ENCODE peak calls at places on chromosomes 11 and 22, in eight cellular contexts. One of them, this sample, is unnamed.

GRCh38 chr22:21446128-21446826 is 20.9 kb upstream of the TMEM191C start:
- DNase-seq in stimulated activated CD4-positive, alpha-beta T cell treated with anti-CD3 and anti-CD28 coated beads, Interleukin-2, amount 100 ng/mL, for 24 hours: peak
- DNase-seq in AG09319: no peak
- DNase-seq in NCI-H2171: no peak
- DNase-seq in NCI-H1930: no peak
- DNase-seq in NCI-H774: no peak
- DNase-seq in neural progenitor cell: peak
- DNase-seq in EH: no peak
- DNase-seq in this sample: peak

GRCh38 chr11:116775975-116776374 is 3.2 kb upstream of the BUD13 start:
- DNase-seq in NCI-H774: no peak
- DNase-seq in stimulated activated CD4-positive, alpha-beta T cell treated with anti-CD3 and anti-CD28 coated beads, Interleukin-2, amount 100 ng/mL, for 24 hours: no peak
- DNase-seq in NCI-H1930: no peak
- DNase-seq in NCI-H2171: no peak
- DNase-seq in neural progenitor cell: no peak
- DNase-seq in EH: no peak
- DNase-seq in AG09319: no peak
- DNase-seq in this sample: no peak

GRCh38 chr22:44665115-44665514 is 36.9 kb upstream of the PRR5 start:
- DNase-seq in AG09319: no peak
- DNase-seq in EH: no peak
- DNase-seq in NCI-H2171: no peak
- DNase-seq in NCI-H1930: no peak
- DNase-seq in NCI-H774: no peak
- DNase-seq in neural progenitor cell: peak
- DNase-seq in stimulated activated CD4-positive, alpha-beta T cell treated with anti-CD3 and anti-CD28 coated beads, Interleukin-2, amount 100 ng/mL, for 24 hours: no peak
- DNase-seq in this sample: no peak

GRCh38 chr11:64674774-64675173 is 48.2 kb downstream of the NRXN2 start:
- DNase-seq in neural progenitor cell: no peak
- DNase-seq in stimulated activated CD4-positive, alpha-beta T cell treated with anti-CD3 and anti-CD28 coated beads, Interleukin-2, amount 100 ng/mL, for 24 hours: no peak
- DNase-seq in EH: no peak
- DNase-seq in NCI-H1930: no peak
- DNase-seq in AG09319: no peak
- DNase-seq in NCI-H774: no peak
- DNase-seq in NCI-H2171: no peak
- DNase-seq in this sample: no peak

GRCh38 chr11:111878385-111878765 is 590 bp downstream of the FDXACB1 start:
- DNase-seq in EH: peak
- DNase-seq in NCI-H1930: no peak
- DNase-seq in neural progenitor cell: no peak
- DNase-seq in stimulated activated CD4-positive, alpha-beta T cell treated with anti-CD3 and anti-CD28 coated beads, Interleukin-2, amount 100 ng/mL, for 24 hours: no peak
- DNase-seq in AG09319: no peak
- DNase-seq in NCI-H2171: peak
- DNase-seq in NCI-H774: no peak
- DNase-seq in this sample: no peak

GRCh38 chr11:44609028-44609782 is 43.7 kb downstream of the CD82 start:
- DNase-seq in NCI-H2171: no peak
- DNase-seq in AG09319: no peak
- DNase-seq in NCI-H1930: no peak
- DNase-seq in neural progenitor cell: no peak
- DNase-seq in stimulated activated CD4-positive, alpha-beta T cell treated with anti-CD3 and anti-CD28 coated beads, Interleukin-2, amount 100 ng/mL, for 24 hours: no peak
- DNase-seq in EH: no peak
- DNase-seq in NCI-H774: no peak
- DNase-seq in this sample: no peak

GRCh38 chr11:19864141-19865120 is 151.8 kb downstream of the NAV2 start:
- DNase-seq in NCI-H2171: peak
- DNase-seq in neural progenitor cell: peak
- DNase-seq in AG09319: no peak
- DNase-seq in stimulated activated CD4-positive, alpha-beta T cell treated with anti-CD3 and anti-CD28 coated beads, Interleukin-2, amount 100 ng/mL, for 24 hours: no peak
- DNase-seq in NCI-H774: peak
- DNase-seq in NCI-H1930: no peak
- DNase-seq in EH: peak
- DNase-seq in this sample: no peak

GRCh38 chr22:23268139-23268712 is 87.9 kb downstream of the BCR start:
- DNase-seq in stimulated activated CD4-positive, alpha-beta T cell treated with anti-CD3 and anti-CD28 coated beads, Interleukin-2, amount 100 ng/mL, for 24 hours: no peak
- DNase-seq in neural progenitor cell: no peak
- DNase-seq in NCI-H1930: no peak
- DNase-seq in NCI-H2171: peak
- DNase-seq in NCI-H774: no peak
- DNase-seq in AG09319: no peak
- DNase-seq in EH: no peak
- DNase-seq in this sample: no peak

GRCh38 chr11:69351460-69351859 is 57.5 kb downstream of the MYEOV start:
- DNase-seq in NCI-H774: no peak
- DNase-seq in stimulated activated CD4-positive, alpha-beta T cell treated with anti-CD3 and anti-CD28 coated beads, Interleukin-2, amount 100 ng/mL, for 24 hours: no peak
- DNase-seq in NCI-H2171: no peak
- DNase-seq in AG09319: no peak
- DNase-seq in EH: peak
- DNase-seq in neural progenitor cell: no peak
- DNase-seq in NCI-H1930: no peak
- DNase-seq in this sample: no peak

GRCh38 chr11:87239531-87239930 is 201.8 kb downstream of the TMEM135 start:
- DNase-seq in stimulated activated CD4-positive, alpha-beta T cell treated with anti-CD3 and anti-CD28 coated beads, Interleukin-2, amount 100 ng/mL, for 24 hours: no peak
- DNase-seq in AG09319: no peak
- DNase-seq in NCI-H1930: no peak
- DNase-seq in NCI-H774: no peak
- DNase-seq in EH: no peak
- DNase-seq in NCI-H2171: no peak
- DNase-seq in neural progenitor cell: no peak
- DNase-seq in this sample: no peak

GRCh38 chr22:40690370-40690769 is 11.1 kb downstream of the MCHR1 start:
- DNase-seq in NCI-H2171: no peak
- DNase-seq in NCI-H1930: no peak
- DNase-seq in stimulated activated CD4-positive, alpha-beta T cell treated with anti-CD3 and anti-CD28 coated beads, Interleukin-2, amount 100 ng/mL, for 24 hours: no peak
- DNase-seq in neural progenitor cell: no peak
- DNase-seq in NCI-H774: no peak
- DNase-seq in AG09319: no peak
- DNase-seq in EH: no peak
- DNase-seq in this sample: no peak

GRCh38 chr11:56624661-56625110 is 10.0 kb upstream of the OR5M1 start:
- DNase-seq in NCI-H774: no peak
- DNase-seq in NCI-H2171: peak
- DNase-seq in EH: peak
- DNase-seq in neural progenitor cell: peak
- DNase-seq in stimulated activated CD4-positive, alpha-beta T cell treated with anti-CD3 and anti-CD28 coated beads, Interleukin-2, amount 100 ng/mL, for 24 hours: no peak
- DNase-seq in NCI-H1930: no peak
- DNase-seq in AG09319: no peak
- DNase-seq in this sample: no peak

GRCh38 chr11:60711316-60711715 is 11.9 kb downstream of the MS4A8 start:
- DNase-seq in stimulated activated CD4-positive, alpha-beta T cell treated with anti-CD3 and anti-CD28 coated beads, Interleukin-2, amount 100 ng/mL, for 24 hours: no peak
- DNase-seq in NCI-H2171: no peak
- DNase-seq in neural progenitor cell: no peak
- DNase-seq in EH: no peak
- DNase-seq in NCI-H774: no peak
- DNase-seq in NCI-H1930: no peak
- DNase-seq in AG09319: no peak
- DNase-seq in this sample: no peak

GRCh38 chr11:57745206-57745605 is 3.9 kb downstream of the SELENOH start:
- DNase-seq in NCI-H1930: no peak
- DNase-seq in EH: no peak
- DNase-seq in neural progenitor cell: no peak
- DNase-seq in NCI-H774: no peak
- DNase-seq in NCI-H2171: no peak
- DNase-seq in stimulated activated CD4-positive, alpha-beta T cell treated with anti-CD3 and anti-CD28 coated beads, Interleukin-2, amount 100 ng/mL, for 24 hours: no peak
- DNase-seq in AG09319: no peak
- DNase-seq in this sample: no peak

GRCh38 chr11:57680552-57680874 is 12.6 kb downstream of the ZDHHC5 start:
- DNase-seq in NCI-H774: no peak
- DNase-seq in NCI-H1930: no peak
- DNase-seq in stimulated activated CD4-positive, alpha-beta T cell treated with anti-CD3 and anti-CD28 coated beads, Interleukin-2, amount 100 ng/mL, for 24 hours: no peak
- DNase-seq in EH: peak
- DNase-seq in NCI-H2171: no peak
- DNase-seq in neural progenitor cell: no peak
- DNase-seq in AG09319: no peak
- DNase-seq in this sample: no peak

GRCh38 chr22:48279465-48279765 is 1517.0 kb downstream of the TBC1D22A start:
- DNase-seq in NCI-H774: no peak
- DNase-seq in stimulated activated CD4-positive, alpha-beta T cell treated with anti-CD3 and anti-CD28 coated beads, Interleukin-2, amount 100 ng/mL, for 24 hours: no peak
- DNase-seq in NCI-H1930: no peak
- DNase-seq in EH: no peak
- DNase-seq in NCI-H2171: no peak
- DNase-seq in AG09319: no peak
- DNase-seq in neural progenitor cell: no peak
- DNase-seq in this sample: no peak

GRCh38 chr11:12088047-12088481 is 22.3 kb upstream of the MICAL2 start:
- DNase-seq in EH: peak
- DNase-seq in NCI-H774: no peak
- DNase-seq in stimulated activated CD4-positive, alpha-beta T cell treated with anti-CD3 and anti-CD28 coated beads, Interleukin-2, amount 100 ng/mL, for 24 hours: no peak
- DNase-seq in neural progenitor cell: no peak
- DNase-seq in NCI-H2171: no peak
- DNase-seq in AG09319: no peak
- DNase-seq in NCI-H1930: no peak
- DNase-seq in this sample: peak

GRCh38 chr11:81303265-81303664 is 1430.4 kb downstream of the FAM181B start:
- DNase-seq in NCI-H1930: no peak
- DNase-seq in NCI-H2171: no peak
- DNase-seq in EH: no peak
- DNase-seq in NCI-H774: no peak
- DNase-seq in stimulated activated CD4-positive, alpha-beta T cell treated with anti-CD3 and anti-CD28 coated beads, Interleukin-2, amount 100 ng/mL, for 24 hours: no peak
- DNase-seq in AG09319: no peak
- DNase-seq in neural progenitor cell: no peak
- DNase-seq in this sample: no peak

GRCh38 chr22:42086051-42086450 is 4.5 kb downstream of the NDUFA6 start:
- DNase-seq in neural progenitor cell: no peak
- DNase-seq in EH: no peak
- DNase-seq in AG09319: no peak
- DNase-seq in NCI-H2171: no peak
- DNase-seq in NCI-H774: no peak
- DNase-seq in NCI-H1930: no peak
- DNase-seq in stimulated activated CD4-positive, alpha-beta T cell treated with anti-CD3 and anti-CD28 coated beads, Interleukin-2, amount 100 ng/mL, for 24 hours: no peak
- DNase-seq in this sample: no peak

GRCh38 chr11:108857382-108857781 is 192.5 kb downstream of the DDX10 start:
- DNase-seq in NCI-H2171: no peak
- DNase-seq in EH: no peak
- DNase-seq in neural progenitor cell: peak
- DNase-seq in NCI-H1930: no peak
- DNase-seq in AG09319: no peak
- DNase-seq in stimulated activated CD4-positive, alpha-beta T cell treated with anti-CD3 and anti-CD28 coated beads, Interleukin-2, amount 100 ng/mL, for 24 hours: no peak
- DNase-seq in NCI-H774: no peak
- DNase-seq in this sample: no peak

GRCh38 chr11:2775626-2776350 is 76.0 kb upstream of the KCNQ1OT1 start:
- DNase-seq in NCI-H2171: no peak
- DNase-seq in neural progenitor cell: no peak
- DNase-seq in EH: no peak
- DNase-seq in stimulated activated CD4-positive, alpha-beta T cell treated with anti-CD3 and anti-CD28 coated beads, Interleukin-2, amount 100 ng/mL, for 24 hours: peak
- DNase-seq in NCI-H1930: no peak
- DNase-seq in NCI-H774: no peak
- DNase-seq in AG09319: no peak
- DNase-seq in this sample: peak